ENCODE peak calls at places on chromosome X, in six cellular contexts. One of them, this sample, is unnamed.

GRCh38 chrX:119235872-119236598 is at the start of gene PGRMC1:
- DNase-seq in effector CD4-positive, alpha-beta T cell: peak; percentile 68
- DNase-seq in RWPE2: peak; percentile 69
- DNase-seq in mesenchymal stem cell: peak; percentile 80
- DNase-seq in stimulated activated CD4-positive, alpha-beta T cell treated with anti-CD3 and anti-CD28 coated beads, Interleukin-12 subunit alpha, Interleukin-12 subunit beta, amount 100 ng/mL, for 4 hours: peak; percentile 67
- DNase-seq in uterus: peak; percentile 80
- DNase-seq in this sample: peak; percentile 60

GRCh38 chrX:38999967-39000745 is 198.9 kb downstream of the MID1IP1 start:
- DNase-seq in mesenchymal stem cell: peak; percentile 46
- DNase-seq in effector CD4-positive, alpha-beta T cell: no peak
- DNase-seq in uterus: no peak
- DNase-seq in RWPE2: no peak
- DNase-seq in stimulated activated CD4-positive, alpha-beta T cell treated with anti-CD3 and anti-CD28 coated beads, Interleukin-12 subunit alpha, Interleukin-12 subunit beta, amount 100 ng/mL, for 4 hours: no peak
- DNase-seq in this sample: no peak

GRCh38 chrX:78321809-78322208 is 5.6 kb downstream of the CYSLTR1 start:
- DNase-seq in mesenchymal stem cell: no peak
- DNase-seq in stimulated activated CD4-positive, alpha-beta T cell treated with anti-CD3 and anti-CD28 coated beads, Interleukin-12 subunit alpha, Interleukin-12 subunit beta, amount 100 ng/mL, for 4 hours: peak; percentile 4
- DNase-seq in uterus: no peak
- DNase-seq in effector CD4-positive, alpha-beta T cell: peak; percentile 13
- DNase-seq in RWPE2: no peak
- DNase-seq in this sample: no peak

GRCh38 chrX:439719-440118 is 53.0 kb upstream of the PPP2R3B start:
- DNase-seq in uterus: no peak
- DNase-seq in stimulated activated CD4-positive, alpha-beta T cell treated with anti-CD3 and anti-CD28 coated beads, Interleukin-12 subunit alpha, Interleukin-12 subunit beta, amount 100 ng/mL, for 4 hours: no peak
- DNase-seq in RWPE2: no peak
- DNase-seq in mesenchymal stem cell: no peak
- DNase-seq in effector CD4-positive, alpha-beta T cell: no peak
- DNase-seq in this sample: no peak

GRCh38 chrX:136529795-136530194 is 2.2 kb upstream of the VGLL1 start:
- DNase-seq in uterus: no peak
- DNase-seq in RWPE2: no peak
- DNase-seq in effector CD4-positive, alpha-beta T cell: no peak
- DNase-seq in stimulated activated CD4-positive, alpha-beta T cell treated with anti-CD3 and anti-CD28 coated beads, Interleukin-12 subunit alpha, Interleukin-12 subunit beta, amount 100 ng/mL, for 4 hours: no peak
- DNase-seq in mesenchymal stem cell: no peak
- DNase-seq in this sample: no peak

GRCh38 chrX:104565791-104566687 is at the start of gene IL1RAPL2:
- DNase-seq in stimulated activated CD4-positive, alpha-beta T cell treated with anti-CD3 and anti-CD28 coated beads, Interleukin-12 subunit alpha, Interleukin-12 subunit beta, amount 100 ng/mL, for 4 hours: no peak
- DNase-seq in mesenchymal stem cell: peak; percentile 20
- DNase-seq in effector CD4-positive, alpha-beta T cell: no peak
- DNase-seq in uterus: no peak
- DNase-seq in RWPE2: no peak
- DNase-seq in this sample: peak; percentile 53

GRCh38 chrX:97563531-97564133 is 679.9 kb downstream of the RPA4 start:
- DNase-seq in effector CD4-positive, alpha-beta T cell: peak; percentile 3
- DNase-seq in mesenchymal stem cell: peak; percentile 72
- DNase-seq in stimulated activated CD4-positive, alpha-beta T cell treated with anti-CD3 and anti-CD28 coated beads, Interleukin-12 subunit alpha, Interleukin-12 subunit beta, amount 100 ng/mL, for 4 hours: peak; percentile 2
- DNase-seq in uterus: peak; percentile 26
- DNase-seq in RWPE2: no peak
- DNase-seq in this sample: no peak

GRCh38 chrX:154748712-154749339 is 2.1 kb downstream of the GAB3 start:
- DNase-seq in effector CD4-positive, alpha-beta T cell: peak; percentile 36
- DNase-seq in uterus: peak; percentile 25
- DNase-seq in stimulated activated CD4-positive, alpha-beta T cell treated with anti-CD3 and anti-CD28 coated beads, Interleukin-12 subunit alpha, Interleukin-12 subunit beta, amount 100 ng/mL, for 4 hours: peak; percentile 21
- DNase-seq in RWPE2: no peak
- DNase-seq in mesenchymal stem cell: peak; percentile 68
- DNase-seq in this sample: no peak

GRCh38 chrX:53930513-53931380 is 113.5 kb downstream of the PHF8 start:
- DNase-seq in effector CD4-positive, alpha-beta T cell: no peak
- DNase-seq in mesenchymal stem cell: peak; percentile 74
- DNase-seq in uterus: no peak
- DNase-seq in RWPE2: no peak
- DNase-seq in stimulated activated CD4-positive, alpha-beta T cell treated with anti-CD3 and anti-CD28 coated beads, Interleukin-12 subunit alpha, Interleukin-12 subunit beta, amount 100 ng/mL, for 4 hours: no peak
- DNase-seq in this sample: no peak

GRCh38 chrX:57929373-57929772 is 19.1 kb upstream of the ZXDA start:
- DNase-seq in uterus: no peak
- DNase-seq in mesenchymal stem cell: peak; percentile 0
- DNase-seq in stimulated activated CD4-positive, alpha-beta T cell treated with anti-CD3 and anti-CD28 coated beads, Interleukin-12 subunit alpha, Interleukin-12 subunit beta, amount 100 ng/mL, for 4 hours: no peak
- DNase-seq in RWPE2: no peak
- DNase-seq in effector CD4-positive, alpha-beta T cell: no peak
- DNase-seq in this sample: no peak

GRCh38 chrX:151780621-151781020 is 46.1 kb downstream of the CNGA2 start:
- DNase-seq in effector CD4-positive, alpha-beta T cell: no peak
- DNase-seq in RWPE2: no peak
- DNase-seq in stimulated activated CD4-positive, alpha-beta T cell treated with anti-CD3 and anti-CD28 coated beads, Interleukin-12 subunit alpha, Interleukin-12 subunit beta, amount 100 ng/mL, for 4 hours: no peak
- DNase-seq in mesenchymal stem cell: no peak
- DNase-seq in uterus: no peak
- DNase-seq in this sample: no peak

GRCh38 chrX:130165181-130165702 is 399 bp downstream of the AIFM1 start:
- DNase-seq in uterus: no peak
- DNase-seq in stimulated activated CD4-positive, alpha-beta T cell treated with anti-CD3 and anti-CD28 coated beads, Interleukin-12 subunit alpha, Interleukin-12 subunit beta, amount 100 ng/mL, for 4 hours: no peak
- DNase-seq in mesenchymal stem cell: no peak
- DNase-seq in RWPE2: no peak
- DNase-seq in effector CD4-positive, alpha-beta T cell: no peak
- DNase-seq in this sample: no peak

GRCh38 chrX:119790977-119791436 is 423 bp downstream of the RPL39 start:
- DNase-seq in uterus: peak; percentile 21
- DNase-seq in RWPE2: no peak
- DNase-seq in effector CD4-positive, alpha-beta T cell: peak; percentile 10
- DNase-seq in stimulated activated CD4-positive, alpha-beta T cell treated with anti-CD3 and anti-CD28 coated beads, Interleukin-12 subunit alpha, Interleukin-12 subunit beta, amount 100 ng/mL, for 4 hours: peak; percentile 40
- DNase-seq in mesenchymal stem cell: peak; percentile 47
- DNase-seq in this sample: peak; percentile 9

GRCh38 chrX:18945488-18945887 is 38.4 kb downstream of the PHKA2 start:
- DNase-seq in RWPE2: no peak
- DNase-seq in effector CD4-positive, alpha-beta T cell: no peak
- DNase-seq in stimulated activated CD4-positive, alpha-beta T cell treated with anti-CD3 and anti-CD28 coated beads, Interleukin-12 subunit alpha, Interleukin-12 subunit beta, amount 100 ng/mL, for 4 hours: no peak
- DNase-seq in mesenchymal stem cell: no peak
- DNase-seq in uterus: no peak
- DNase-seq in this sample: no peak

GRCh38 chrX:136639506-136640176 is 8.3 kb upstream of the CD40LG start:
- DNase-seq in stimulated activated CD4-positive, alpha-beta T cell treated with anti-CD3 and anti-CD28 coated beads, Interleukin-12 subunit alpha, Interleukin-12 subunit beta, amount 100 ng/mL, for 4 hours: no peak
- DNase-seq in uterus: no peak
- DNase-seq in RWPE2: no peak
- DNase-seq in effector CD4-positive, alpha-beta T cell: no peak
- DNase-seq in mesenchymal stem cell: no peak
- DNase-seq in this sample: no peak

GRCh38 chrX:2828404-2829065 is at the start of gene GYG2:
- DNase-seq in uterus: no peak
- DNase-seq in effector CD4-positive, alpha-beta T cell: no peak
- DNase-seq in mesenchymal stem cell: peak; percentile 45
- DNase-seq in stimulated activated CD4-positive, alpha-beta T cell treated with anti-CD3 and anti-CD28 coated beads, Interleukin-12 subunit alpha, Interleukin-12 subunit beta, amount 100 ng/mL, for 4 hours: no peak
- DNase-seq in RWPE2: no peak
- DNase-seq in this sample: peak; percentile 73

GRCh38 chrX:13828392-13828791 is 11.5 kb upstream of the GPM6B start:
- DNase-seq in uterus: no peak
- DNase-seq in effector CD4-positive, alpha-beta T cell: no peak
- DNase-seq in stimulated activated CD4-positive, alpha-beta T cell treated with anti-CD3 and anti-CD28 coated beads, Interleukin-12 subunit alpha, Interleukin-12 subunit beta, amount 100 ng/mL, for 4 hours: no peak
- DNase-seq in RWPE2: no peak
- DNase-seq in mesenchymal stem cell: no peak
- DNase-seq in this sample: no peak

GRCh38 chrX:150575415-150575814 is 7.0 kb downstream of the MTM1 start:
- DNase-seq in mesenchymal stem cell: no peak
- DNase-seq in effector CD4-positive, alpha-beta T cell: peak; percentile 49
- DNase-seq in stimulated activated CD4-positive, alpha-beta T cell treated with anti-CD3 and anti-CD28 coated beads, Interleukin-12 subunit alpha, Interleukin-12 subunit beta, amount 100 ng/mL, for 4 hours: peak; percentile 36
- DNase-seq in uterus: no peak
- DNase-seq in RWPE2: peak; percentile 80
- DNase-seq in this sample: no peak

GRCh38 chrX:69015564-69016218 is 149.6 kb downstream of the PJA1 start:
- DNase-seq in RWPE2: no peak
- DNase-seq in effector CD4-positive, alpha-beta T cell: no peak
- DNase-seq in uterus: no peak
- DNase-seq in stimulated activated CD4-positive, alpha-beta T cell treated with anti-CD3 and anti-CD28 coated beads, Interleukin-12 subunit alpha, Interleukin-12 subunit beta, amount 100 ng/mL, for 4 hours: no peak
- DNase-seq in mesenchymal stem cell: no peak
- DNase-seq in this sample: no peak

GRCh38 chrX:129653985-129654651 is 638 bp downstream of the APLN start:
- DNase-seq in RWPE2: no peak
- DNase-seq in effector CD4-positive, alpha-beta T cell: no peak
- DNase-seq in stimulated activated CD4-positive, alpha-beta T cell treated with anti-CD3 and anti-CD28 coated beads, Interleukin-12 subunit alpha, Interleukin-12 subunit beta, amount 100 ng/mL, for 4 hours: peak; percentile 13
- DNase-seq in mesenchymal stem cell: peak; percentile 28
- DNase-seq in uterus: peak; percentile 32
- DNase-seq in this sample: no peak